ENCODE peak calls at places on chromosome 1, in ten cellular contexts. E is CD8-positive, alpha-beta memory T cell; M is fibroblast of mammary gland; C is IMR-90; N is mesenchymal stem cell; F is GM12865; H is CD8-positive, alpha-beta T cell; U is PC-9; P is fibroblast of lung; D is stomach. L is an unnamed sample.

GRCh38 chr1:20491866-20492265 is 5.9 kb upstream of the CAMK2N1 start:
- DNase-seq in F (no peak), M (no peak), U (no peak), E (no peak), P (no peak), D (no peak), H (no peak), C (no peak), N (no peak), L (no peak)

GRCh38 chr1:42680921-42681683 is 1.1 kb upstream of the YBX1 start:
- DNase-seq in C (no peak), E (no peak), F (peak; percentile 35), U (no peak), N (peak; percentile 40), H (no peak), D (no peak), M (peak; percentile 33), P (peak; percentile 40), L (peak; percentile 39)

GRCh38 chr1:3391711-3392110 is 62.8 kb upstream of the ARHGEF16 start:
- DNase-seq in M (no peak), C (no peak), U (no peak), F (no peak), H (no peak), E (no peak), N (no peak), P (no peak), D (no peak), L (no peak)

GRCh38 chr1:25562101-25562927 is 18.9 kb downstream of the LDLRAP1 start:
- DNase-seq in F (peak; percentile 89), C (no peak), N (no peak), D (peak; percentile 62), U (peak; percentile 37), M (no peak), P (no peak), E (peak; percentile 59), H (peak; percentile 70), L (peak; percentile 90)

GRCh38 chr1:53471000-53471399 is 11.8 kb downstream of the DMRTB1 start:
- DNase-seq in P (no peak), M (no peak), H (no peak), N (no peak), E (no peak), U (peak; percentile 16), D (no peak), C (no peak), F (no peak), L (no peak)

GRCh38 chr1:94095744-94096469 is 25.0 kb downstream of the ABCA4 start:
- DNase-seq in F (no peak), M (peak; percentile 70), H (no peak), D (no peak), N (no peak), E (no peak), P (peak; percentile 78), C (peak; percentile 68), U (no peak), L (no peak)

GRCh38 chr1:54542120-54542961 is 5.7 kb upstream of the ACOT11 start:
- DNase-seq in P (peak; percentile 86), D (peak; percentile 78), N (peak; percentile 72), U (peak; percentile 77), F (peak; percentile 65), H (peak; percentile 8), M (peak; percentile 38), C (peak; percentile 50), E (peak; percentile 15), L (peak; percentile 62)

GRCh38 chr1:50368179-50369007 is 54.9 kb downstream of the DMRTA2 start:
- DNase-seq in M (peak; percentile 10), D (peak; percentile 42), U (no peak), H (no peak), F (peak; percentile 30), P (no peak), C (peak; percentile 6), E (peak; percentile 24), N (peak; percentile 24), L (no peak)

GRCh38 chr1:150976401-150976821 is 1.8 kb upstream of the CERS2 start:
- DNase-seq in U (no peak), D (no peak), P (no peak), E (no peak), H (no peak), N (no peak), M (no peak), C (no peak), F (no peak), L (no peak)
- H3K4me3 ChIP-seq in U (no peak overlapping the region), D (no peak overlapping the region), P (no peak overlapping the region), E (peak overlapping the region; percentile 23), H (no peak overlapping the region), N (no peak overlapping the region), M (no peak overlapping the region), C (no peak overlapping the region), F (no peak overlapping the region), L (no peak overlapping the region)

GRCh38 chr1:244846653-244847052 is 11.2 kb downstream of the COX20 start:
- DNase-seq in M (no peak), U (no peak), H (no peak), P (no peak), F (no peak), E (no peak), D (no peak), C (no peak), N (no peak), L (no peak)

GRCh38 chr1:244850099-244850852 is 14.1 kb downstream of the HNRNPU start:
- DNase-seq in D (no peak), E (no peak), C (no peak), F (no peak), H (no peak), M (no peak), P (no peak), U (no peak), N (no peak), L (no peak)

GRCh38 chr1:244851546-244852231 is 12.7 kb downstream of the HNRNPU start:
- DNase-seq in M (no peak), C (no peak), N (peak; percentile 50), U (no peak), D (no peak), F (no peak), E (no peak), P (no peak), H (no peak), L (no peak)

GRCh38 chr1:244850896-244851295 is 13.4 kb downstream of the HNRNPU start:
- DNase-seq in N (no peak), C (no peak), U (no peak), E (no peak), D (no peak), M (no peak), F (no peak), P (no peak), H (no peak), L (no peak)

DNA sequence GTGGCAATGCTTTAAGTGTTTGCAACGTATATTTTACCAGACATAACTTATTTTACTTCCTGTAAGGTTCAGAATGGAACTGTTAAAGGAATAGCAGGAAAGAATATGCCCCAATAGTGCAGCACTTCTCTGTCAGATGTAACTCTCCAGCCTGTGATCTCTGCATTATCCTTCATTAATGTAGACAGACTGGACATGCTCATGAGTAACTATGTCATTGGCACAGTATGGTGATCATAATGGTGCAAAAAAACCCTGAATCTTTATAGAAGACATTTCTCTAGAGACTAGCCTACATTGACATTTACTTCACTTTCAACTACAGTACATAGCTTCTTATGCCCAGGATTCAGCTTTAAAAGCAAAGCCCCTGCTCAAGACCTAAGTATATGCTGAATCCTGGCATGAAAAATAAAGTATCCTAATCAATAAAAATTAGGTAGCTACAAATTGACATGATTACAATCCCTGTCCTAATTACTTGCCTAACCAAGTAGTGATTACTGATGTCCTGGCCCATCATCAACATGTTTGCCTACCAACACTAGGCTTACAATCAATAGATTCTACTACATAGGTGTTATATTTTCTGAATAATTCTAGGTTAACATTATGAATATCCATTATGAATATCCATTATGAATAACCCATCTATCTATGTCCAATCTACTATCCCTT is 13.9 kb downstream of the COX20 start:
- DNase-seq in H (no peak), N (no peak), E (no peak), P (no peak), F (no peak), U (no peak), M (no peak), D (no peak), C (no peak), L (no peak)
- H3K4me3 ChIP-seq in H (no peak overlapping the region), N (no peak overlapping the region), E (no peak overlapping the region), P (no peak overlapping the region), F (no peak overlapping the region), U (no peak overlapping the region), M (no peak overlapping the region), D (no peak overlapping the region), C (no peak overlapping the region), L (no peak overlapping the region)

GRCh38 chr1:237671262-237671661 is 219.5 kb downstream of the ZP4 start:
- DNase-seq in E (no peak), N (no peak), D (no peak), P (no peak), C (no peak), F (no peak), H (no peak), U (no peak), M (no peak), L (no peak)

GRCh38 chr1:237672748-237673147 is 218.0 kb downstream of the ZP4 start:
- DNase-seq in H (no peak), C (no peak), N (no peak), D (no peak), F (peak; percentile 19), M (no peak), E (no peak), U (no peak), P (no peak), L (peak; percentile 7)

GRCh38 chr1:237670296-237670695 is 220.4 kb downstream of the ZP4 start:
- DNase-seq in N (no peak), E (no peak), U (no peak), F (no peak), P (no peak), H (no peak), D (no peak), M (no peak), C (no peak), L (no peak)

GRCh38 chr1:237671935-237672334 is 218.8 kb downstream of the ZP4 start:
- DNase-seq in D (no peak), F (no peak), C (no peak), H (no peak), U (no peak), P (no peak), E (no peak), N (no peak), M (no peak), L (no peak)
- H3K4me3 ChIP-seq in D (no peak overlapping the region), F (no peak overlapping the region), C (no peak overlapping the region), H (no peak overlapping the region), U (no peak overlapping the region), P (no peak overlapping the region), E (no peak overlapping the region), N (no peak overlapping the region), M (no peak overlapping the region), L (no peak overlapping the region)

GRCh38 chr1:164561007-164561406 is 2.0 kb downstream of the PBX1 start:
- DNase-seq in N (no peak), E (no peak), U (no peak), C (no peak), D (no peak), F (no peak), M (no peak), P (peak; percentile 22), H (no peak), L (no peak)

GRCh38 chr1:164560504-164560903 is 1.5 kb downstream of the PBX1 start:
- DNase-seq in H (no peak), P (peak; percentile 4), U (no peak), M (no peak), N (no peak), F (no peak), E (no peak), D (no peak), C (no peak), L (no peak)

GRCh38 chr1:164562947-164563346 is 4.0 kb downstream of the PBX1 start:
- DNase-seq in N (no peak), M (no peak), D (no peak), E (no peak), C (no peak), U (no peak), F (no peak), P (peak; percentile 13), H (no peak), L (no peak)

GRCh38 chr1:164560076-164560475 is 1.1 kb downstream of the PBX1 start:
- DNase-seq in M (no peak), D (no peak), P (peak; percentile 32), F (no peak), H (no peak), E (no peak), U (no peak), N (peak; percentile 54), C (no peak), L (no peak)

GRCh38 chr1:164561461-164561860 is 2.5 kb downstream of the PBX1 start:
- DNase-seq in N (no peak), E (no peak), M (peak; percentile 45), H (no peak), D (no peak), U (no peak), P (peak; percentile 21), F (no peak), C (no peak), L (no peak)
- H3K4me3 ChIP-seq in N (peak overlapping the region; percentile 86), E (no peak overlapping the region), M (peak overlapping the region; percentile 70), H (no peak overlapping the region), D (peak overlapping the region; percentile 79), U (peak overlapping the region; percentile 71), P (peak overlapping the region; percentile 70), F (no peak overlapping the region), C (peak overlapping the region; percentile 75), L (no peak overlapping the region)